ENCODE peak calls at places on chromosomes 12 and 14, in nine cellular contexts. A is SK-N-SH, L is sigmoid colon, C is ovary, R is stomach, O is esophagus muscularis mucosa, M is HepG2, T is upper lobe of left lung, Z is tibial nerve. Q is an unnamed sample.

GRCh38 chr12:77377116-77377515 is 311.7 kb upstream of the E2F7 start:
- DNase-seq in T (no peak), A (no peak), L (no peak), C (no peak), M (no peak), O (no peak), R (no peak), Z (no peak), Q (no peak)

GRCh38 chr12:12803186-12803585 is 10.0 kb upstream of the DDX47 start:
- DNase-seq in Z (no peak), L (peak), O (no peak), T (no peak), R (peak), M (peak), A (peak), C (no peak), Q (peak)

GRCh38 chr12:6329693-6330045 is 12.2 kb downstream of the TNFRSF1A start:
- DNase-seq in L (no peak), M (no peak), R (no peak), O (no peak), T (no peak), C (no peak), A (no peak), Z (no peak), Q (no peak)

GRCh38 chr12:57771271-57771872 is 533 bp downstream of the METTL1 start:
- DNase-seq in R (peak), L (peak), M (peak), A (peak), Z (peak), O (peak), T (no peak), C (peak), Q (peak)

GRCh38 chr12:89051065-89051677 is 301.1 kb downstream of the DUSP6 start:
- DNase-seq in T (no peak), R (no peak), M (peak), A (peak), Z (no peak), L (no peak), O (peak), C (no peak), Q (peak)

GRCh38 chr12:14322403-14322802 is 43.1 kb upstream of the ATF7IP start:
- DNase-seq in R (no peak), A (no peak), T (no peak), Z (no peak), C (no peak), O (no peak), L (no peak), M (no peak), Q (no peak)

GRCh38 chr14:37697489-37698121 is 102.2 kb downstream of the TTC6 start:
- DNase-seq in T (no peak), R (no peak), L (no peak), Z (no peak), A (no peak), M (peak), O (no peak), C (no peak), Q (no peak)

GRCh38 chr12:1935242-1935641 is 16.8 kb upstream of the CACNA2D4 start:
- DNase-seq in Z (no peak), C (peak), R (no peak), A (peak), O (no peak), T (no peak), M (no peak), L (peak), Q (no peak)

GRCh38 chr12:102478416-102479098 is 1.8 kb downstream of the IGF1 start:
- DNase-seq in C (no peak), A (no peak), Z (no peak), R (peak), L (no peak), T (no peak), M (no peak), O (no peak), Q (no peak)

GRCh38 chr12:130303781-130304180 is 33.9 kb upstream of the PIWIL1 start:
- DNase-seq in O (peak), C (no peak), R (no peak), Z (no peak), L (no peak), M (no peak), A (no peak), T (no peak), Q (no peak)

GRCh38 chr12:115135800-115136211 is 451.8 kb upstream of the TBX3 start:
- DNase-seq in T (no peak), C (no peak), L (peak), M (no peak), R (no peak), O (no peak), A (no peak), Z (peak), Q (no peak)

GRCh38 chr12:47616440-47616839 is 89.4 kb downstream of the RPAP3 start:
- DNase-seq in O (no peak), T (no peak), R (no peak), M (no peak), C (no peak), A (no peak), Z (no peak), L (no peak), Q (no peak)

GRCh38 chr12:119446459-119446858 is 111.9 kb downstream of the CCDC60 start:
- DNase-seq in A (no peak), L (no peak), R (no peak), M (no peak), C (no peak), Z (no peak), O (no peak), T (no peak), Q (no peak)

GRCh38 chr12:104223599-104224168 is 8.1 kb downstream of the TXNRD1 start:
- DNase-seq in R (no peak), A (no peak), C (no peak), O (no peak), M (no peak), T (no peak), L (no peak), Z (no peak), Q (no peak)

GRCh38 chr12:78229491-78230209 is 399.0 kb downstream of the NAV3 start:
- DNase-seq in T (no peak), C (peak), M (peak), R (no peak), O (no peak), Z (no peak), L (no peak), A (peak), Q (peak)

GRCh38 chr14:22375321-22375930 is 213.6 kb downstream of the DAD1 start:
- DNase-seq in R (no peak), O (no peak), M (peak), L (no peak), C (no peak), A (peak), T (no peak), Z (no peak), Q (peak)

GRCh38 chr14:24056800-24057184 is 5.0 kb downstream of the CARMIL3 start:
- DNase-seq in M (no peak), Z (no peak), R (no peak), A (peak), C (no peak), T (no peak), O (no peak), L (peak), Q (no peak)

GRCh38 chr12:78534311-78534710 is 330.3 kb upstream of the SYT1 start:
- DNase-seq in O (no peak), T (no peak), M (no peak), C (no peak), R (no peak), L (no peak), Z (no peak), A (no peak), Q (no peak)

GRCh38 chr12:4270016-4270669 is 3.4 kb upstream of the CCND2 start:
- DNase-seq in O (no peak), C (peak), R (no peak), Z (no peak), L (no peak), M (no peak), A (no peak), T (peak), Q (no peak)

GRCh38 chr12:110281549-110282342 is 699 bp downstream of the ATP2A2 start:
- DNase-seq in A (peak), O (no peak), Z (peak), L (peak), C (no peak), M (no peak), R (peak), T (peak), Q (peak)

GRCh38 chr12:29229158-29229505 is 80.1 kb downstream of the FAR2 start:
- DNase-seq in O (no peak), L (no peak), T (no peak), A (no peak), Z (no peak), C (no peak), M (no peak), R (no peak), Q (no peak)

GRCh38 chr12:96136129-96136528 is 58.0 kb upstream of the ELK3 start:
- DNase-seq in A (no peak), C (no peak), Z (no peak), L (no peak), R (no peak), O (no peak), M (no peak), T (no peak), Q (no peak)

GRCh38 chr12:50390284-50390683 is 6.1 kb downstream of the FAM186A start:
- DNase-seq in O (no peak), L (no peak), C (no peak), A (no peak), M (peak), T (no peak), R (no peak), Z (no peak), Q (peak)

GRCh38 chr12:32146074-32146873 is 39.6 kb downstream of the BICD1 start:
- DNase-seq in O (no peak), L (no peak), A (no peak), T (no peak), C (no peak), Z (no peak), M (no peak), R (no peak), Q (no peak)

GRCh38 chr12:10385181-10385613 is 4.6 kb downstream of the KLRK1 start:
- DNase-seq in O (no peak), L (no peak), C (no peak), Z (no peak), A (no peak), R (no peak), T (no peak), M (peak), Q (no peak)

GRCh38 chr14:68346540-68347232 is 446.2 kb downstream of the ZFP36L1 start:
- DNase-seq in Z (no peak), M (no peak), C (no peak), T (no peak), A (no peak), O (no peak), L (no peak), R (no peak), Q (no peak)

GRCh38 chr12:753401-754237 is 1.2 kb downstream of the WNK1 start:
- DNase-seq in M (no peak), O (no peak), A (peak), Z (peak), T (peak), C (peak), R (peak), L (peak), Q (peak)

GRCh38 chr12:127169321-127170270 is 1097.4 kb upstream of the TMEM132C start:
- DNase-seq in M (no peak), Z (no peak), T (no peak), A (no peak), C (no peak), R (no peak), O (no peak), L (no peak), Q (no peak)

GRCh38 chr14:36553650-36554260 is 28.7 kb downstream of the NKX2-8 start:
- DNase-seq in M (peak), R (no peak), Z (no peak), O (no peak), C (no peak), T (no peak), A (peak), L (no peak), Q (peak)

GRCh38 chr12:130286041-130286440 is 51.6 kb upstream of the PIWIL1 start:
- DNase-seq in Z (no peak), O (no peak), R (no peak), L (no peak), T (no peak), A (peak), M (peak), C (no peak), Q (no peak)

GRCh38 chr12:418432-418831 is 17.0 kb downstream of the CCDC77 start:
- DNase-seq in A (no peak), L (no peak), R (no peak), Z (no peak), M (no peak), O (no peak), C (no peak), T (no peak), Q (no peak)

GRCh38 chr12:112937741-112938719 is at the start of gene OAS3:
- DNase-seq in T (peak), L (peak), Z (peak), O (peak), R (peak), C (peak), A (peak), M (peak), Q (peak)

GRCh38 chr12:6584293-6584692 is 16.2 kb upstream of the NOP2 start:
- DNase-seq in A (no peak), Z (no peak), L (no peak), T (no peak), R (no peak), O (no peak), C (no peak), M (no peak), Q (no peak)

GRCh38 chr12:3727877-3728632 is 24.9 kb downstream of the CRACR2A start:
- DNase-seq in M (no peak), C (no peak), L (no peak), T (no peak), R (no peak), O (no peak), Z (no peak), A (no peak), Q (no peak)

GRCh38 chr14:50871914-50872732 is at the start of gene ABHD12B:
- DNase-seq in C (peak), O (no peak), T (peak), R (no peak), A (peak), Z (no peak), L (no peak), M (no peak), Q (no peak)

GRCh38 chr14:61103541-61104339 is 122.7 kb downstream of the SLC38A6 start:
- DNase-seq in O (peak), A (peak), T (no peak), C (peak), Z (no peak), M (peak), R (no peak), L (peak), Q (peak)

GRCh38 chr12:62971769-62972525 is 37.0 kb upstream of the PPM1H start:
- DNase-seq in T (no peak), Z (no peak), C (no peak), M (no peak), O (no peak), R (no peak), A (no peak), L (no peak), Q (no peak)

GRCh38 chr12:82414926-82415325 is 56.6 kb downstream of the METTL25 start:
- DNase-seq in Z (no peak), T (no peak), L (no peak), R (no peak), M (no peak), C (no peak), O (no peak), A (no peak), Q (no peak)

GRCh38 chr14:34436960-34437728 is 24.9 kb downstream of the SPTSSA start:
- DNase-seq in A (no peak), L (no peak), T (no peak), M (peak), Z (no peak), C (no peak), O (no peak), R (no peak), Q (no peak)

GRCh38 chr12:51534216-51534615 is 56.8 kb upstream of the SCN8A start:
- DNase-seq in M (no peak), C (no peak), Z (no peak), O (no peak), A (no peak), L (no peak), R (no peak), T (no peak), Q (no peak)

GRCh38 chr12:51536159-51536558 is 54.9 kb upstream of the SCN8A start:
- DNase-seq in R (no peak), A (no peak), O (no peak), Z (no peak), M (no peak), L (no peak), C (no peak), T (no peak), Q (peak)

GRCh38 chr12:51531982-51532497 is 59.0 kb upstream of the SCN8A start:
- DNase-seq in M (peak), L (peak), C (peak), A (peak), T (no peak), Z (peak), R (peak), O (no peak), Q (peak)

GRCh38 chr12:51534675-51535074 is 56.4 kb upstream of the SCN8A start:
- DNase-seq in T (no peak), A (no peak), M (no peak), O (no peak), Z (no peak), C (no peak), R (no peak), L (no peak), Q (no peak)

GRCh38 chr12:51533799-51534198 is 57.2 kb upstream of the SCN8A start:
- DNase-seq in M (no peak), R (no peak), O (no peak), C (no peak), L (no peak), T (no peak), Z (no peak), A (no peak), Q (no peak)
- TF ChIP-seq EP300 in M (no peak), R (no peak), O (no peak), C (no peak), L (no peak), T (no peak), Z (no peak), A (no peak), Q (no peak)

DNA sequence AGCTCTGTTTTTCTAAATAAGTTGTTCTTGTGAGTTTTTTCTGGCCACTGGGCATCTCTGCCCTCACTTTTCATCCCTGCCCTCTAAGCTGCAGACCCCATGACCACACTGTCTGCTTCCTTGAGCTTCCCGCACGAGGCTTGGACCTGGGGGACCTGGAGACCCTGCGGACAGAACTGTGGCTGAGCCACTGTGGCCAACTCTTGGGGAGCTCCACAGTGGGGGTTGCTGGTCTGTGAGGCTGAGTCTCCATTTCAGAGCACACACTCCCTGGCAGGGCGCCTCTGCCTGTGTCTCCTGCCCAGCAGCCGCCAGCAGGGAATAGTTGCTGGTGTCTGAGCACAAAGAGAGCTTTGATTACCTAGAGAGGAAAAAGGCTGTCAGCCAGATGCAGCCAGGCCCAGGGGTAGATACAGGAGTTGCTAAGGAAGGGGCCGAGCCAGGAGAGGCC is 13.1 kb upstream of the RIN3 start:
- DNase-seq in Z (peak), M (peak), C (no peak), A (no peak), R (no peak), O (no peak), L (no peak), T (no peak), Q (no peak)
- TF ChIP-seq EP300 in Z (no peak), M (no peak), C (no peak), A (no peak), R (no peak), O (no peak), L (no peak), T (no peak), Q (no peak)

GRCh38 chr12:117874842-117875434 is 93.9 kb downstream of the KSR2 start:
- DNase-seq in R (peak), T (no peak), O (no peak), L (peak), M (peak), A (peak), C (peak), Z (peak), Q (peak)
- TF ChIP-seq EP300 in R (no peak), T (no peak), O (no peak), L (no peak), M (no peak), A (no peak), C (no peak), Z (no peak), Q (no peak)

GRCh38 chr14:77097006-77097688 is 911 bp upstream of the CIPC start:
- DNase-seq in A (no peak), C (no peak), T (no peak), L (no peak), O (no peak), Z (no peak), R (no peak), M (peak), Q (no peak)

GRCh38 chr14:77099425-77100167 is 1.5 kb downstream of the CIPC start:
- DNase-seq in O (no peak), M (no peak), A (no peak), Z (no peak), R (no peak), C (no peak), L (no peak), T (no peak), Q (no peak)

GRCh38 chr14:77097689-77098469 is at the start of gene CIPC:
- DNase-seq in L (peak), O (peak), R (peak), C (peak), T (peak), Z (peak), A (peak), M (peak), Q (peak)

GRCh38 chr14:77100961-77101360 is 2.9 kb downstream of the CIPC start:
- DNase-seq in T (no peak), A (no peak), C (no peak), R (no peak), Z (no peak), M (no peak), O (no peak), L (no peak), Q (no peak)

DNA sequence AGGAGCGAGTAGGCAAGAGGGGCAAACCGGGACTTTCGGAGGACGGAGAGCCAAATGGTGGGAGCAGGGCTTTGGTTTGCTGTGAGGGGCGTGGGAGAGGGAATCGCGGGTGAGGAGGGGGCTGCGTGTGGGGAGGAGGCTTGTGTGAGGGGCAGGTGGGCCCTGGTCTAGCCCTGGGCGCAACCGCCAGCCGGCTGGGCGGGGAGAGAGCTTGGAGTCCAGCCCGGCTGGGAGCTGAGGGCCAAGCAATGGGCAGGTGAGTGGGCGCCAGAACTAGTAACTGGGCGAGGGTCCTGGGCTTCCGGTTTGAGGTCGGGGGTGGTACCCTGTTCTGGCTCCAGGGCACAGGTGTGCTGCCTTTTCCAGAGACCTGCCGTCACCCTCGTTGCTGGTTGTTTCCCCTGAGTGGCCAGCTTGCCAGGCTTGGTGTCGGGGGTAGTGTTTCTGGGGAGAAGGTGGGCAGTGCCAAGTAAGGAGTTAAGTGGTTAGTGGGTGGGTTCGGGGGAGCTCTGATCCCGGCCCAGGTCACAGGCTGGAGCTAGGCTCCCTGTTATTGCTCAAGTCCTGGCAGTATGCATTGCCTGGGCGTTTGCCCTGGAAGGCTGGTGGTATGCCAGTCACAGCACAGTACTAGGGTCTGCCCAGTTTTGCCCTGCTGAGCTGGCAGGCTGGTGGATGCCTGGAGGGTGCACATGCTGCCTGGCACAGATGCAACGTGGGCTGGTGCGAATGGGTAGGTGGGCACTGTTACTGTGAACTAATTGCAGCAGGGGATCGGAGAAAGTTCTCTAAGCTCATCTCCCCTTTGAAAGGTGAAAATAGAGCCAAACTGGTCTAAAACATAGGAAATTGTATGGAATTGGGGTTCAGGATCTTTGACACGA is 654 bp downstream of the CIPC start:
- DNase-seq in M (no peak), Z (peak), A (peak), L (peak), T (peak), C (peak), O (no peak), R (peak), Q (peak)
- TF ChIP-seq EP300 in M (no peak), Z (no peak), A (no peak), L (no peak), T (no peak), C (no peak), O (no peak), R (no peak), Q (no peak)

DNA sequence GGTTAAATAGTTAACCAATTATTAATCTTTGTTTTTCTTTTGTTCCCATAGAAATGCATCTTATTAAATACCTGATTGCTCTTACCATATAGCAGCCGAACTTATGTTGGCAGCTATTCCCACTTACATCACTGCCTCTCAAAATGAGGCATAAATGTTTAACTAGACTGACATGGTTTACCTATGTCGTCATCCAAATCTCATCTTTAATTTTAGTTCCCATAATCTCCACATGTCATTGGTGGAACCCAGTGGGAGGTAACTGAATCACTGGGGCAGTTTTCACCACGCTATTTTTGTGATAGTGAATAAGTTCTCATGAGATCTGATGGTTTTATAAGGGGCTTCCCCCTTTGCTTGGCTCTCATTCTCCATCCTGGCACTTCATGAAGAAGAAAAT is 499.2 kb upstream of the ATP2B1 start:
- DNase-seq in R (no peak), O (no peak), M (no peak), T (no peak), Z (no peak), A (no peak), L (no peak), C (no peak), Q (no peak)
- TF ChIP-seq EP300 in R (no peak), O (no peak), M (no peak), T (no peak), Z (no peak), A (no peak), L (no peak), C (no peak), Q (no peak)